ENCODE peak calls at places on chromosome 21, in eight cellular contexts. One of them, this sample, is unnamed.

GRCh38 chr21:46205766-46206162 is 21.5 kb upstream of the SPATC1L start:
- DNase-seq in tibial nerve: no peak
- DNase-seq in stimulated activated naive B cell treated with anti-CD40 and anti-IgM and Interleukin-4, amounts not matched to agents 10 μg/mL and 1 μg/mL and 100 μg/mL, for 72 hours: no peak
- DNase-seq in iPS-NIHi11: no peak
- DNase-seq in NCI-H345: no peak
- DNase-seq in T-helper 1 cell: no peak
- DNase-seq in GM10248: no peak
- DNase-seq in EL: no peak
- DNase-seq in this sample: no peak

GRCh38 chr21:32826317-32827167 is 55.0 kb upstream of the PAXBP1 start:
- DNase-seq in NCI-H345: peak; percentile 60
- DNase-seq in iPS-NIHi11: peak; percentile 52
- DNase-seq in T-helper 1 cell: peak; percentile 34
- DNase-seq in GM10248: peak; percentile 72
- DNase-seq in stimulated activated naive B cell treated with anti-CD40 and anti-IgM and Interleukin-4, amounts not matched to agents 10 μg/mL and 1 μg/mL and 100 μg/mL, for 72 hours: peak; percentile 5
- DNase-seq in tibial nerve: peak; percentile 32
- DNase-seq in EL: peak; percentile 52
- DNase-seq in this sample: peak; percentile 38

GRCh38 chr21:44461005-44461404 is 5.7 kb downstream of the LRRC3 start:
- DNase-seq in GM10248: no peak
- DNase-seq in iPS-NIHi11: peak; percentile 9
- DNase-seq in stimulated activated naive B cell treated with anti-CD40 and anti-IgM and Interleukin-4, amounts not matched to agents 10 μg/mL and 1 μg/mL and 100 μg/mL, for 72 hours: no peak
- DNase-seq in NCI-H345: no peak
- DNase-seq in tibial nerve: no peak
- DNase-seq in T-helper 1 cell: no peak
- DNase-seq in EL: no peak
- DNase-seq in this sample: no peak

GRCh38 chr21:27759820-27760219 is 792.9 kb upstream of the ADAMTS5 start:
- DNase-seq in stimulated activated naive B cell treated with anti-CD40 and anti-IgM and Interleukin-4, amounts not matched to agents 10 μg/mL and 1 μg/mL and 100 μg/mL, for 72 hours: no peak
- DNase-seq in T-helper 1 cell: no peak
- DNase-seq in tibial nerve: no peak
- DNase-seq in EL: peak; percentile 4
- DNase-seq in GM10248: no peak
- DNase-seq in iPS-NIHi11: no peak
- DNase-seq in NCI-H345: no peak
- DNase-seq in this sample: no peak

GRCh38 chr21:41482980-41483379 is 25.0 kb downstream of the TMPRSS2 start:
- DNase-seq in EL: no peak
- DNase-seq in NCI-H345: no peak
- DNase-seq in stimulated activated naive B cell treated with anti-CD40 and anti-IgM and Interleukin-4, amounts not matched to agents 10 μg/mL and 1 μg/mL and 100 μg/mL, for 72 hours: no peak
- DNase-seq in T-helper 1 cell: no peak
- DNase-seq in tibial nerve: no peak
- DNase-seq in iPS-NIHi11: no peak
- DNase-seq in GM10248: no peak
- DNase-seq in this sample: no peak

GRCh38 chr21:34968414-34969333 is 80.4 kb downstream of the RUNX1 start:
- DNase-seq in iPS-NIHi11: no peak
- DNase-seq in tibial nerve: no peak
- DNase-seq in stimulated activated naive B cell treated with anti-CD40 and anti-IgM and Interleukin-4, amounts not matched to agents 10 μg/mL and 1 μg/mL and 100 μg/mL, for 72 hours: no peak
- DNase-seq in GM10248: peak; percentile 24
- DNase-seq in T-helper 1 cell: peak; percentile 71
- DNase-seq in EL: no peak
- DNase-seq in NCI-H345: no peak
- DNase-seq in this sample: peak; percentile 55

GRCh38 chr21:34011660-34012059 is 61.7 kb upstream of the MRPS6 start:
- DNase-seq in EL: no peak
- DNase-seq in T-helper 1 cell: no peak
- DNase-seq in tibial nerve: no peak
- DNase-seq in NCI-H345: no peak
- DNase-seq in stimulated activated naive B cell treated with anti-CD40 and anti-IgM and Interleukin-4, amounts not matched to agents 10 μg/mL and 1 μg/mL and 100 μg/mL, for 72 hours: no peak
- DNase-seq in GM10248: no peak
- DNase-seq in iPS-NIHi11: no peak
- DNase-seq in this sample: no peak

GRCh38 chr21:41767606-41768370 is 936 bp upstream of the RIPK4 start:
- DNase-seq in stimulated activated naive B cell treated with anti-CD40 and anti-IgM and Interleukin-4, amounts not matched to agents 10 μg/mL and 1 μg/mL and 100 μg/mL, for 72 hours: no peak
- DNase-seq in EL: peak; percentile 51
- DNase-seq in iPS-NIHi11: no peak
- DNase-seq in tibial nerve: no peak
- DNase-seq in NCI-H345: peak; percentile 32
- DNase-seq in GM10248: no peak
- DNase-seq in T-helper 1 cell: no peak
- DNase-seq in this sample: no peak

GRCh38 chr21:37724201-37724600 is 192.1 kb downstream of the KCNJ6 start:
- DNase-seq in iPS-NIHi11: no peak
- DNase-seq in GM10248: no peak
- DNase-seq in NCI-H345: no peak
- DNase-seq in tibial nerve: no peak
- DNase-seq in T-helper 1 cell: no peak
- DNase-seq in stimulated activated naive B cell treated with anti-CD40 and anti-IgM and Interleukin-4, amounts not matched to agents 10 μg/mL and 1 μg/mL and 100 μg/mL, for 72 hours: no peak
- DNase-seq in EL: no peak
- DNase-seq in this sample: no peak

GRCh38 chr21:27393726-27394125 is 426.8 kb upstream of the ADAMTS5 start:
- DNase-seq in T-helper 1 cell: no peak
- DNase-seq in GM10248: no peak
- DNase-seq in stimulated activated naive B cell treated with anti-CD40 and anti-IgM and Interleukin-4, amounts not matched to agents 10 μg/mL and 1 μg/mL and 100 μg/mL, for 72 hours: no peak
- DNase-seq in NCI-H345: no peak
- DNase-seq in tibial nerve: no peak
- DNase-seq in EL: no peak
- DNase-seq in iPS-NIHi11: no peak
- DNase-seq in this sample: no peak

GRCh38 chr21:27423906-27424595 is 457.2 kb upstream of the ADAMTS5 start:
- DNase-seq in EL: peak; percentile 86
- DNase-seq in stimulated activated naive B cell treated with anti-CD40 and anti-IgM and Interleukin-4, amounts not matched to agents 10 μg/mL and 1 μg/mL and 100 μg/mL, for 72 hours: no peak
- DNase-seq in GM10248: no peak
- DNase-seq in T-helper 1 cell: no peak
- DNase-seq in NCI-H345: no peak
- DNase-seq in iPS-NIHi11: peak; percentile 14
- DNase-seq in tibial nerve: no peak
- DNase-seq in this sample: no peak

GRCh38 chr21:35075546-35075945 is 26.4 kb upstream of the RUNX1 start:
- DNase-seq in T-helper 1 cell: peak; percentile 57
- DNase-seq in tibial nerve: peak; percentile 22
- DNase-seq in stimulated activated naive B cell treated with anti-CD40 and anti-IgM and Interleukin-4, amounts not matched to agents 10 μg/mL and 1 μg/mL and 100 μg/mL, for 72 hours: no peak
- DNase-seq in EL: peak; percentile 73
- DNase-seq in iPS-NIHi11: no peak
- DNase-seq in GM10248: no peak
- DNase-seq in NCI-H345: no peak
- DNase-seq in this sample: no peak

GRCh38 chr21:45366931-45367401 is 38.0 kb upstream of the COL18A1 start:
- DNase-seq in iPS-NIHi11: no peak
- DNase-seq in GM10248: no peak
- DNase-seq in EL: peak; percentile 98
- DNase-seq in T-helper 1 cell: no peak
- DNase-seq in NCI-H345: no peak
- DNase-seq in stimulated activated naive B cell treated with anti-CD40 and anti-IgM and Interleukin-4, amounts not matched to agents 10 μg/mL and 1 μg/mL and 100 μg/mL, for 72 hours: no peak
- DNase-seq in tibial nerve: no peak
- DNase-seq in this sample: no peak

GRCh38 chr21:45289134-45289533 is 1.4 kb upstream of the POFUT2 start:
- DNase-seq in iPS-NIHi11: no peak
- DNase-seq in stimulated activated naive B cell treated with anti-CD40 and anti-IgM and Interleukin-4, amounts not matched to agents 10 μg/mL and 1 μg/mL and 100 μg/mL, for 72 hours: no peak
- DNase-seq in NCI-H345: no peak
- DNase-seq in T-helper 1 cell: no peak
- DNase-seq in GM10248: no peak
- DNase-seq in EL: no peak
- DNase-seq in tibial nerve: no peak
- DNase-seq in this sample: no peak

GRCh38 chr21:37145635-37146111 is 72.6 kb downstream of the TTC3 start:
- DNase-seq in T-helper 1 cell: no peak
- DNase-seq in stimulated activated naive B cell treated with anti-CD40 and anti-IgM and Interleukin-4, amounts not matched to agents 10 μg/mL and 1 μg/mL and 100 μg/mL, for 72 hours: no peak
- DNase-seq in tibial nerve: no peak
- DNase-seq in GM10248: no peak
- DNase-seq in iPS-NIHi11: peak; percentile 8
- DNase-seq in NCI-H345: peak; percentile 72
- DNase-seq in EL: peak; percentile 27
- DNase-seq in this sample: no peak

GRCh38 chr21:41907496-41908258 is 28.5 kb upstream of the PRDM15 start:
- DNase-seq in stimulated activated naive B cell treated with anti-CD40 and anti-IgM and Interleukin-4, amounts not matched to agents 10 μg/mL and 1 μg/mL and 100 μg/mL, for 72 hours: no peak
- DNase-seq in EL: no peak
- DNase-seq in iPS-NIHi11: no peak
- DNase-seq in GM10248: no peak
- DNase-seq in T-helper 1 cell: no peak
- DNase-seq in NCI-H345: no peak
- DNase-seq in tibial nerve: no peak
- DNase-seq in this sample: no peak

GRCh38 chr21:16192900-16193299 is 463.1 kb downstream of the USP25 start:
- DNase-seq in stimulated activated naive B cell treated with anti-CD40 and anti-IgM and Interleukin-4, amounts not matched to agents 10 μg/mL and 1 μg/mL and 100 μg/mL, for 72 hours: no peak
- DNase-seq in T-helper 1 cell: no peak
- DNase-seq in tibial nerve: no peak
- DNase-seq in iPS-NIHi11: no peak
- DNase-seq in EL: peak; percentile 47
- DNase-seq in NCI-H345: no peak
- DNase-seq in GM10248: no peak
- DNase-seq in this sample: no peak

GRCh38 chr21:42518216-42518615 is 4.6 kb downstream of the SLC37A1 start:
- DNase-seq in stimulated activated naive B cell treated with anti-CD40 and anti-IgM and Interleukin-4, amounts not matched to agents 10 μg/mL and 1 μg/mL and 100 μg/mL, for 72 hours: no peak
- DNase-seq in GM10248: no peak
- DNase-seq in tibial nerve: no peak
- DNase-seq in EL: peak; percentile 81
- DNase-seq in NCI-H345: no peak
- DNase-seq in iPS-NIHi11: no peak
- DNase-seq in T-helper 1 cell: no peak
- DNase-seq in this sample: no peak

GRCh38 chr21:44496196-44496899 is 41.0 kb downstream of the LRRC3 start:
- DNase-seq in NCI-H345: no peak
- DNase-seq in iPS-NIHi11: no peak
- DNase-seq in GM10248: no peak
- DNase-seq in EL: no peak
- DNase-seq in T-helper 1 cell: no peak
- DNase-seq in tibial nerve: no peak
- DNase-seq in stimulated activated naive B cell treated with anti-CD40 and anti-IgM and Interleukin-4, amounts not matched to agents 10 μg/mL and 1 μg/mL and 100 μg/mL, for 72 hours: no peak
- DNase-seq in this sample: no peak

GRCh38 chr21:27423073-27423472 is 456.2 kb upstream of the ADAMTS5 start:
- DNase-seq in NCI-H345: no peak
- DNase-seq in GM10248: no peak
- DNase-seq in T-helper 1 cell: no peak
- DNase-seq in stimulated activated naive B cell treated with anti-CD40 and anti-IgM and Interleukin-4, amounts not matched to agents 10 μg/mL and 1 μg/mL and 100 μg/mL, for 72 hours: no peak
- DNase-seq in iPS-NIHi11: no peak
- DNase-seq in EL: peak; percentile 98
- DNase-seq in tibial nerve: peak; percentile 68
- DNase-seq in this sample: no peak

GRCh38 chr21:29209696-29210095 is 79.3 kb downstream of the MAP3K7CL start:
- DNase-seq in GM10248: no peak
- DNase-seq in stimulated activated naive B cell treated with anti-CD40 and anti-IgM and Interleukin-4, amounts not matched to agents 10 μg/mL and 1 μg/mL and 100 μg/mL, for 72 hours: no peak
- DNase-seq in T-helper 1 cell: no peak
- DNase-seq in iPS-NIHi11: no peak
- DNase-seq in EL: peak; percentile 57
- DNase-seq in tibial nerve: no peak
- DNase-seq in NCI-H345: no peak
- DNase-seq in this sample: no peak

GRCh38 chr21:41217656-41218380 is 49.9 kb downstream of the BACE2 start:
- DNase-seq in stimulated activated naive B cell treated with anti-CD40 and anti-IgM and Interleukin-4, amounts not matched to agents 10 μg/mL and 1 μg/mL and 100 μg/mL, for 72 hours: no peak
- DNase-seq in GM10248: no peak
- DNase-seq in tibial nerve: no peak
- DNase-seq in NCI-H345: no peak
- DNase-seq in EL: no peak
- DNase-seq in T-helper 1 cell: no peak
- DNase-seq in iPS-NIHi11: peak; percentile 49
- DNase-seq in this sample: no peak

GRCh38 chr21:15552914-15553491 is 176.8 kb upstream of the USP25 start:
- DNase-seq in NCI-H345: no peak
- DNase-seq in stimulated activated naive B cell treated with anti-CD40 and anti-IgM and Interleukin-4, amounts not matched to agents 10 μg/mL and 1 μg/mL and 100 μg/mL, for 72 hours: no peak
- DNase-seq in GM10248: no peak
- DNase-seq in T-helper 1 cell: no peak
- DNase-seq in EL: peak; percentile 13
- DNase-seq in iPS-NIHi11: peak; percentile 18
- DNase-seq in tibial nerve: no peak
- DNase-seq in this sample: no peak

GRCh38 chr21:35203093-35204021 is 154.3 kb upstream of the RUNX1 start:
- DNase-seq in NCI-H345: no peak
- DNase-seq in tibial nerve: no peak
- DNase-seq in EL: peak; percentile 79
- DNase-seq in T-helper 1 cell: no peak
- DNase-seq in GM10248: no peak
- DNase-seq in iPS-NIHi11: no peak
- DNase-seq in stimulated activated naive B cell treated with anti-CD40 and anti-IgM and Interleukin-4, amounts not matched to agents 10 μg/mL and 1 μg/mL and 100 μg/mL, for 72 hours: no peak
- DNase-seq in this sample: no peak

GRCh38 chr21:17901458-17902092 is 82.4 kb upstream of the C21orf91 start:
- DNase-seq in EL: no peak
- DNase-seq in GM10248: no peak
- DNase-seq in T-helper 1 cell: no peak
- DNase-seq in tibial nerve: no peak
- DNase-seq in iPS-NIHi11: no peak
- DNase-seq in NCI-H345: peak; percentile 51
- DNase-seq in stimulated activated naive B cell treated with anti-CD40 and anti-IgM and Interleukin-4, amounts not matched to agents 10 μg/mL and 1 μg/mL and 100 μg/mL, for 72 hours: no peak
- DNase-seq in this sample: no peak

GRCh38 chr21:38726482-38726881 is 79.2 kb upstream of the ETS2 start:
- DNase-seq in stimulated activated naive B cell treated with anti-CD40 and anti-IgM and Interleukin-4, amounts not matched to agents 10 μg/mL and 1 μg/mL and 100 μg/mL, for 72 hours: no peak
- DNase-seq in GM10248: no peak
- DNase-seq in iPS-NIHi11: no peak
- DNase-seq in T-helper 1 cell: no peak
- DNase-seq in NCI-H345: no peak
- DNase-seq in tibial nerve: no peak
- DNase-seq in EL: no peak
- DNase-seq in this sample: no peak

GRCh38 chr21:17428484-17428869 is 84.4 kb upstream of the CXADR start:
- DNase-seq in iPS-NIHi11: no peak
- DNase-seq in EL: no peak
- DNase-seq in stimulated activated naive B cell treated with anti-CD40 and anti-IgM and Interleukin-4, amounts not matched to agents 10 μg/mL and 1 μg/mL and 100 μg/mL, for 72 hours: no peak
- DNase-seq in GM10248: no peak
- DNase-seq in NCI-H345: no peak
- DNase-seq in T-helper 1 cell: no peak
- DNase-seq in tibial nerve: no peak
- DNase-seq in this sample: no peak

GRCh38 chr21:33255404-33255803 is 10.8 kb upstream of the IL10RB start:
- DNase-seq in NCI-H345: no peak
- DNase-seq in stimulated activated naive B cell treated with anti-CD40 and anti-IgM and Interleukin-4, amounts not matched to agents 10 μg/mL and 1 μg/mL and 100 μg/mL, for 72 hours: no peak
- DNase-seq in EL: no peak
- DNase-seq in GM10248: no peak
- DNase-seq in iPS-NIHi11: no peak
- DNase-seq in tibial nerve: no peak
- DNase-seq in T-helper 1 cell: no peak
- DNase-seq in this sample: no peak

GRCh38 chr21:36699026-36699545 is at the start of gene SIM2:
- DNase-seq in GM10248: peak; percentile 19
- DNase-seq in stimulated activated naive B cell treated with anti-CD40 and anti-IgM and Interleukin-4, amounts not matched to agents 10 μg/mL and 1 μg/mL and 100 μg/mL, for 72 hours: no peak
- DNase-seq in tibial nerve: no peak
- DNase-seq in iPS-NIHi11: no peak
- DNase-seq in EL: peak; percentile 54
- DNase-seq in T-helper 1 cell: no peak
- DNase-seq in NCI-H345: peak; percentile 63
- DNase-seq in this sample: no peak

GRCh38 chr21:14243877-14244276 is 27.9 kb downstream of the RBM11 start:
- DNase-seq in iPS-NIHi11: no peak
- DNase-seq in T-helper 1 cell: no peak
- DNase-seq in tibial nerve: no peak
- DNase-seq in stimulated activated naive B cell treated with anti-CD40 and anti-IgM and Interleukin-4, amounts not matched to agents 10 μg/mL and 1 μg/mL and 100 μg/mL, for 72 hours: no peak
- DNase-seq in GM10248: no peak
- DNase-seq in EL: no peak
- DNase-seq in NCI-H345: no peak
- DNase-seq in this sample: no peak

GRCh38 chr21:33569986-33570385 is 18.5 kb downstream of the DONSON start:
- DNase-seq in stimulated activated naive B cell treated with anti-CD40 and anti-IgM and Interleukin-4, amounts not matched to agents 10 μg/mL and 1 μg/mL and 100 μg/mL, for 72 hours: no peak
- DNase-seq in EL: no peak
- DNase-seq in tibial nerve: no peak
- DNase-seq in NCI-H345: no peak
- DNase-seq in GM10248: no peak
- DNase-seq in T-helper 1 cell: no peak
- DNase-seq in iPS-NIHi11: no peak
- DNase-seq in this sample: no peak

GRCh38 chr21:38467369-38467768 is 30.9 kb downstream of the ERG start:
- DNase-seq in stimulated activated naive B cell treated with anti-CD40 and anti-IgM and Interleukin-4, amounts not matched to agents 10 μg/mL and 1 μg/mL and 100 μg/mL, for 72 hours: no peak
- DNase-seq in tibial nerve: no peak
- DNase-seq in T-helper 1 cell: no peak
- DNase-seq in iPS-NIHi11: no peak
- DNase-seq in GM10248: no peak
- DNase-seq in NCI-H345: no peak
- DNase-seq in EL: no peak
- DNase-seq in this sample: peak; percentile 89

GRCh38 chr21:29196021-29196663 is 65.7 kb downstream of the MAP3K7CL start:
- DNase-seq in T-helper 1 cell: peak; percentile 89
- DNase-seq in iPS-NIHi11: peak; percentile 24
- DNase-seq in NCI-H345: no peak
- DNase-seq in GM10248: peak; percentile 82
- DNase-seq in stimulated activated naive B cell treated with anti-CD40 and anti-IgM and Interleukin-4, amounts not matched to agents 10 μg/mL and 1 μg/mL and 100 μg/mL, for 72 hours: peak; percentile 81
- DNase-seq in EL: peak; percentile 97
- DNase-seq in tibial nerve: peak; percentile 52
- DNase-seq in this sample: peak; percentile 95

GRCh38 chr21:45319461-45320211 is 31.9 kb upstream of the POFUT2 start:
- DNase-seq in EL: peak; percentile 95
- DNase-seq in iPS-NIHi11: peak; percentile 34
- DNase-seq in NCI-H345: no peak
- DNase-seq in stimulated activated naive B cell treated with anti-CD40 and anti-IgM and Interleukin-4, amounts not matched to agents 10 μg/mL and 1 μg/mL and 100 μg/mL, for 72 hours: no peak
- DNase-seq in GM10248: no peak
- DNase-seq in T-helper 1 cell: no peak
- DNase-seq in tibial nerve: no peak
- DNase-seq in this sample: no peak

This sample was measured in GF-D8.